ENCODE peak calls at places on chromosomes 13 and 19, in eight cellular contexts. N is uterus; Z is right cardiac atrium; F is tibial nerve; U is transverse colon; I is CD4-positive, alpha-beta memory T cell; B is fibroblast of lung; W is cardiac muscle cell. K is an unnamed sample.
A peak's percentile ranks its signal among the peaks of the same experiment; 100 is the strongest.

GRCh38 chr19:33795370-33796163 is 1.1 kb upstream of the KCTD15 start:
- DNase-seq in N (peak; percentile 80), W (peak; percentile 95), B (peak; percentile 85), I (peak; percentile 54), Z (peak; percentile 95), F (peak; percentile 45), U (peak; percentile 82), K (peak; percentile 94)

GRCh38 chr13:93338030-93338429 is 111.4 kb downstream of the GPC6 start:
- DNase-seq in Z (no peak), I (no peak), U (no peak), F (no peak), B (no peak), W (no peak), N (no peak), K (no peak)

GRCh38 chr13:33872005-33872351 is 54.0 kb downstream of the RFC3 start:
- DNase-seq in U (no peak), B (peak; percentile 10), I (no peak), W (no peak), Z (no peak), F (no peak), N (no peak), K (no peak)

GRCh38 chr13:27981006-27981708 is 7.3 kb downstream of the URAD start:
- DNase-seq in N (no peak), Z (no peak), B (no peak), W (no peak), F (no peak), U (peak; percentile 29), I (no peak), K (no peak)

GRCh38 chr13:66407159-66407558 is 823.0 kb downstream of the PCDH9 start:
- DNase-seq in F (no peak), U (no peak), Z (no peak), N (no peak), I (no peak), B (peak; percentile 22), W (no peak), K (no peak)

GRCh38 chr19:3586124-3586626 is 897 bp downstream of the GIPC3 start:
- DNase-seq in N (no peak), W (peak; percentile 42), F (no peak), I (no peak), Z (peak; percentile 70), B (no peak), U (no peak), K (no peak)

GRCh38 chr19:49151339-49152217 is 3.6 kb downstream of the HRC start:
- DNase-seq in Z (peak; percentile 88), U (peak; percentile 98), F (peak; percentile 34), B (peak; percentile 30), N (peak; percentile 52), W (peak; percentile 79), I (peak; percentile 35), K (peak; percentile 88)

GRCh38 chr19:3693030-3693925 is 7.0 kb downstream of the PIP5K1C start:
- DNase-seq in N (no peak), Z (peak; percentile 59), B (no peak), F (no peak), U (no peak), W (no peak), I (peak; percentile 12), K (no peak)

GRCh38 chr13:110662105-110662504 is 43.8 kb downstream of the CARS2 start:
- DNase-seq in N (no peak), Z (no peak), I (no peak), F (no peak), W (no peak), U (no peak), B (no peak), K (no peak)

GRCh38 chr19:18520848-18521691 is 800 bp downstream of the ELL start:
- DNase-seq in Z (peak; percentile 82), W (peak; percentile 34), U (peak; percentile 78), I (peak; percentile 56), N (peak; percentile 45), F (peak; percentile 62), B (no peak), K (peak; percentile 41)

GRCh38 chr13:68099616-68100015 is 869.5 kb upstream of the PCDH9 start:
- DNase-seq in F (no peak), Z (no peak), U (no peak), W (no peak), B (peak; percentile 81), N (no peak), I (no peak), K (no peak)

GRCh38 chr13:111516712-111517640 is 196.5 kb downstream of the TEX29 start:
- DNase-seq in U (no peak), W (no peak), B (no peak), Z (no peak), N (no peak), F (no peak), I (no peak), K (no peak)

GRCh38 chr13:108426893-108427292 is 157.4 kb downstream of the TNFSF13B start:
- DNase-seq in F (no peak), Z (no peak), U (no peak), I (no peak), N (no peak), W (no peak), B (no peak), K (no peak)

GRCh38 chr19:14004619-14005380 is 1.3 kb downstream of the RFX1 start:
- DNase-seq in N (no peak), Z (peak; percentile 82), F (peak; percentile 66), I (no peak), W (no peak), B (no peak), U (peak; percentile 66), K (peak; percentile 79)

GRCh38 chr13:101417043-101417406 is 717 bp upstream of the NALCN start:
- DNase-seq in Z (no peak), W (no peak), N (no peak), F (no peak), U (no peak), I (no peak), B (peak; percentile 64), K (no peak)

GRCh38 chr19:46913852-46914430 is 53.1 kb downstream of the ARHGAP35 start:
- DNase-seq in B (peak; percentile 65), I (no peak), U (no peak), N (no peak), W (no peak), F (no peak), Z (no peak), K (no peak)

GRCh38 chr13:94198666-94199065 is 280.8 kb downstream of the DCT start:
- DNase-seq in B (peak; percentile 74), I (no peak), W (no peak), U (no peak), F (no peak), Z (no peak), N (no peak), K (no peak)

GRCh38 chr19:9956956-9957355 is 20.6 kb upstream of the OLFM2 start:
- DNase-seq in N (no peak), B (no peak), W (no peak), I (no peak), F (no peak), U (no peak), Z (no peak), K (no peak)

GRCh38 chr19:44738161-44738535 is 10.4 kb upstream of the BCL3 start:
- DNase-seq in F (no peak), U (no peak), N (no peak), W (no peak), I (no peak), B (no peak), Z (no peak), K (no peak)
- H3K4me3 ChIP-seq in F (no peak overlapping the region), U (no peak overlapping the region), N (no peak overlapping the region), W (no peak overlapping the region), I (no peak overlapping the region), B (no peak overlapping the region), Z (no peak overlapping the region), K (no peak overlapping the region)

DNA sequence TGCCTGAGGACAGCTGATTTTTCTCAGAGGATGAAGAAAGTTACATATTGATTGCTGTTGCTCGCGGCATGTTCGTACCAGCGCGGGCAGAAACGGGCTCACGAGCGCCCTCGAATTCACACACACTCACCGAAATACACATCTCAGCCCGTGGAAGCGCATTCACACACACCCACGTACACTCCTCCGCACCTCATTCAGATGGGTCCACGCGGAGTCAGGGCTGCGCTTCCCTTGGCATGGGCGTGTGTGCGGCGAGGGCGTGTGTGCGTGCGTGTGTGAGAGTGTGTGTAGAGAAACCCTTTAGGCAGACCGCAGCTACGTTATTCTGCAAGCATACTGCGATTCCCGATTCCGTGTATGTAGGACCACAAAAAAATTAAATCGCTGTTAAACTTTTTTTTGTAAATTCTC is 2.1 kb upstream of the PCDH17 start:
- DNase-seq in U (no peak), F (no peak), I (no peak), B (no peak), Z (peak; percentile 50), W (no peak), N (no peak), K (no peak)
- H3K4me3 ChIP-seq in U (peak overlapping the region; percentile 49), F (peak overlapping the region; percentile 34), I (no peak overlapping the region), B (peak overlapping the region; percentile 56), Z (peak overlapping the region; percentile 75), W (peak overlapping the region; percentile 71), N (peak overlapping the region; percentile 40), K (no peak overlapping the region)

DNA sequence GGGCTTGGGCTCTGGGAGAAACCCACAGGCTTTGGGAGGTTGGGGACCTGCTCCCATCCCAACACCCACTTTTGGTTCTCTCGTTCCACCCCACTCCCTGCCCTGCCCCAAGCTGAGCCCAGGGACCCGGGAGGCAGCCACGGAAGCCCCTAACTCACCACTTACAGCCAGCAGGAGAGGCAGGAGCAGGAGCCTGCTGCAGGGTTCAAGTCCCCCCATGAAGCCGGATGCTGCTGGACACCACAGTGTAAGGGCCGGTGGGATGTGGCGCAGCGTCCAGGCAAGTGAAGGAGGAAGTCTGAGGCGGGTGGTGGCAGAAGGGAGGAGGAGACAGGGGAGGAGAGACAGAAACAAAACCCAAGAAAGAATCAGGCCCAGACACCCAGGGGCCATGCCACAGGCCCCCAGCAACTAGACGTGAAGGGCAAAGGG is at the start of gene TYROBP:
- DNase-seq in F (peak; percentile 26), I (no peak), Z (peak; percentile 77), W (no peak), N (no peak), U (no peak), B (no peak), K (peak; percentile 27)
- H3K4me3 ChIP-seq in F (peak within 1 kb of the TSS; percentile 6), I (no peak within 1 kb of the TSS), Z (no peak within 1 kb of the TSS), W (no peak within 1 kb of the TSS), N (no peak within 1 kb of the TSS), U (peak within 1 kb of the TSS; percentile 23), B (no peak within 1 kb of the TSS), K (peak within 1 kb of the TSS; percentile 13)

GRCh38 chr19:5682293-5682592 is 1.4 kb downstream of the HSD11B1L start:
- DNase-seq in I (no peak), Z (no peak), F (no peak), U (no peak), N (no peak), B (no peak), W (no peak), K (no peak)
- H3K4me3 ChIP-seq in I (no peak overlapping the region), Z (no peak overlapping the region), F (no peak overlapping the region), U (no peak overlapping the region), N (no peak overlapping the region), B (no peak overlapping the region), W (no peak overlapping the region), K (no peak overlapping the region)

GRCh38 chr19:53870485-53870844 is 2.8 kb downstream of the MYADM start:
- DNase-seq in B (peak; percentile 20), U (peak; percentile 76), I (no peak), N (no peak), W (no peak), F (no peak), Z (no peak), K (no peak)
- H3K4me3 ChIP-seq in B (peak overlapping the region; percentile 41), U (peak overlapping the region; percentile 81), I (no peak overlapping the region), N (no peak overlapping the region), W (peak overlapping the region; percentile 70), F (no peak overlapping the region), Z (no peak overlapping the region), K (no peak overlapping the region)